ENCODE peak calls at places on chromosomes 12 and 14, in seven cellular contexts. C, N, D, R, A, E and T are unnamed samples. For H3K4me1, the result is how much of the 10 kb centered on the place peaks cover.

GRCh38 chr12:49621651-49622500 is 1.5 kb upstream of the PRPF40B start:
- DNase-seq in D (no peak), R (no peak), C (no peak), N (no peak), A (peak), E (no peak), T (no peak)

GRCh38 chr14:24240110-24240918 is 2.1 kb downstream of the TINF2 start:
- DNase-seq in R (peak), D (no peak), E (no peak), C (no peak), N (no peak), A (no peak), T (no peak)

GRCh38 chr14:79659995-79660975 is 551.0 kb downstream of the DIO2 start:
- DNase-seq in R (no peak), D (no peak), N (no peak), E (no peak), C (no peak), A (no peak), T (no peak)

GRCh38 chr12:126607157-126607556 is 1541.9 kb downstream of the AACS start:
- DNase-seq in C (no peak), R (no peak), D (no peak), E (no peak), A (no peak), N (no peak), T (no peak)

GRCh38 chr12:15880721-15881120 is 1.5 kb upstream of the STRAP start:
- DNase-seq in N (no peak), A (no peak), C (no peak), E (no peak), D (no peak), R (no peak), T (no peak)

GRCh38 chr14:77098470-77099353 is 654 bp downstream of the CIPC start:
- DNase-seq in N (no peak), C (peak), A (peak), R (peak), D (no peak), E (peak), T (peak)

GRCh38 chr12:57474430-57474829 is 5.2 kb downstream of the ARHGAP9 start:
- DNase-seq in N (no peak), A (no peak), C (no peak), D (no peak), E (no peak), R (no peak), T (no peak)

GRCh38 chr12:117816-118345 is 51.3 kb downstream of the IQSEC3 start:
- DNase-seq in A (no peak), N (no peak), D (no peak), R (no peak), C (no peak), E (no peak), T (no peak)

GRCh38 chr12:49548822-49549648 is 10.2 kb downstream of the KCNH3 start:
- DNase-seq in C (no peak), E (peak), R (no peak), D (no peak), N (no peak), A (no peak), T (peak)

GRCh38 chr12:93743999-93744689 is 67.0 kb downstream of the CRADD start:
- DNase-seq in R (no peak), D (no peak), E (no peak), A (no peak), C (no peak), N (no peak), T (no peak)

GRCh38 chr12:69330475-69331473 is 17.4 kb upstream of the LYZ start:
- DNase-seq in R (peak), E (peak), C (no peak), D (no peak), N (no peak), A (peak), T (peak)

GRCh38 chr12:46407360-46407759 is 34.8 kb upstream of the SLC38A2 start:
- DNase-seq in E (no peak), N (no peak), A (no peak), C (no peak), R (no peak), D (no peak), T (no peak)
- H3K4me1 ChIP-seq in E (under half), N (under half), A (under half), C (under half), R (under half), D (under half), T (under half)

DNA sequence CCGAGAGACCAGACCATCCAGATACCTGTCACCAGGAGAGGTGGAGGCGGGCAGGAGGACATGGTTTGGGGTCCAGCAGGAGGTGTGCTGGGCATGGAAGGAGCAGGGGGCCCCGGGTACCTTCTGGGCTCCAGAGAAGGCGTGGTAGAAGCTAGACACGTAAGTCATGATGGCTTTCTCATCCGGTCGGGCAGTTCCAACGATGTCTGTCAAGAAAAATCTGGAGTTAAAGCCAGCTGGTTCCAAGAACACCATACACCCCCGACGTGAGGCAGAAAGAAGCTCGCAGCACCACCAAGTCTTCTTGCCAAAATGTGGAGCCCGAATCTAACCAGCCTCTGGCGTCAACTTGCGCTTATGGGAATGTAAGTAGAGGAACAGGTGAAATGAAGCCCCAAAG is 76.7 kb downstream of the ACTN1 start:
- DNase-seq in E (no peak), D (no peak), N (no peak), A (no peak), R (no peak), C (no peak), T (no peak)
- H3K27ac ChIP-seq in E (no peak), D (no peak), N (no peak), A (no peak), R (peak), C (peak), T (no peak)

GRCh38 chr12:111759991-111760390 is 6.7 kb upstream of the ALDH2 start:
- DNase-seq in E (no peak), C (no peak), R (no peak), A (no peak), D (no peak), N (no peak), T (no peak)
- H3K4me1 ChIP-seq in E (under half), C (under half), R (under half), A (half or more), D (under half), N (under half), T (under half)

GRCh38 chr12:132176920-132177551 is 32.8 kb downstream of the NOC4L start:
- DNase-seq in A (no peak), R (no peak), C (no peak), E (no peak), N (no peak), D (no peak), T (no peak)

GRCh38 chr12:132178801-132179401 is 34.6 kb downstream of the NOC4L start:
- DNase-seq in D (no peak), R (no peak), A (no peak), C (no peak), N (no peak), E (peak), T (no peak)

GRCh38 chr12:132179431-132180362 is 35.4 kb downstream of the NOC4L start:
- DNase-seq in C (no peak), N (no peak), A (no peak), R (no peak), D (no peak), E (no peak), T (no peak)

GRCh38 chr12:132176358-132176919 is 32.2 kb downstream of the NOC4L start:
- DNase-seq in R (no peak), A (no peak), N (no peak), E (no peak), D (no peak), C (no peak), T (no peak)

DNA sequence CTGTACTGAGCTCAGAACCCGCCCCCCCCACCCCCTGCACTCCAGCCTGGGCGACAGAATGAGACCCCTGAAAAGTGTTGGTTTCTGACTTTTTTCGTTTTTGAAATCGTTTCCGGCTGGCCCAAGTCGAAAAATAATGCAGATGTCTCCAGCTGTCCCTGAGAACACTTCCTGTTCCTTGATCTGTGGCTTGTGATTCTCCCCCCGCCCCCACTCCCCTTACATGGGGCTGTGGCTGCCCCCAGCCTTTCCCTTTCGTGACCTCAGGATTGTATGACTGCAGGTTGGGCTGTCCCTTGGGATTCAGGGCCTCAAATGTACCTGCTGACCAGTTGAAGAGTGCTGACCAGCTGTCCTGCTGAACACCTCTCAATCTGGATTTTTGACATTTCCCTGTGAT is 34.1 kb downstream of the NOC4L start:
- DNase-seq in D (no peak), E (no peak), R (no peak), N (no peak), A (peak), C (no peak), T (no peak)
- H3K27ac ChIP-seq in D (no peak), E (no peak), R (no peak), N (no peak), A (no peak), C (no peak), T (no peak)

GRCh38 chr14:38143170-38143569 is 64.5 kb upstream of the SSTR1 start:
- DNase-seq in C (no peak), D (no peak), A (no peak), N (no peak), E (no peak), R (no peak), T (no peak)
- H3K4me1 ChIP-seq in C (under half), D (under half), A (under half), N (under half), E (under half), R (under half), T (under half)

DNA sequence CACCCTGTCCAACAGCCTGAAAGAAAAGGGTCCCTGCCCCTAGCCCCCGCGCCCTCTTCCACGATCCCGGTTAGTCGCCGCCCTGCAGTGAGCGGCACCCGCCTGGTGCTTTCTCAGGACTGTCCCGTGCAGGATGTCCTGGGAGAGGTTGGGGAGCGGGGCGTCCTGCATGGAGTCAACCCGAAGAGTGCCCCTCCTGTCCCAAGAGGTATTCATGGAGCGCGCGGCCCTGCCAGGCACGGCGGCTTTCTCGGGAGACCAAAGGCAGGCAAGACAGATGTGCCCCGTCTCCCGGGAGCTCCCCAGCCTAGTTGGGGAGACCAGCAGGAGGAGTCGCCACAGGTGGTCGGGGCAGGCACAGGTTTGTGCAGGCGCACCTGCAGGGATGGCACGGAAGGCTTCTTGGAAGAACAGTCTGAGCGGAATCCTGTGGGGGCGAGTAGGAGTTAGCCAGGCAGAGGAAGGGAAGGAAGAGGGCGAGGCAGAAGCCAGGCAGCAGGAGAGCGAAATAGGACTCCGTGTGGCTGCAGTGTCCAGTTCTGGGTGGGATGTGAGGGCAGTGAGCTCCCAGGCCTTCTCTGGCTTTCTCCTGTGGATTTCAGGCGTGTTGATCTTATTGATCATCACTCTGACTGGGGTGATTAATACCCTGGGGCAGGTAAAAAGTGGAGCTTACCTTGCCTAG is 723 bp downstream of the SIVA1 start:
- DNase-seq in C (no peak), R (no peak), D (no peak), N (no peak), E (peak), A (peak), T (no peak)
- H3K27ac ChIP-seq in C (peak), R (peak), D (peak), N (peak), E (peak), A (peak), T (peak)

GRCh38 chr12:53984901-53985357 is at the start of gene HOXC10:
- DNase-seq in C (peak), A (peak), R (peak), N (peak), D (peak), E (peak), T (peak)
- H3K4me1 ChIP-seq in C (under half), A (under half), R (under half), N (under half), D (under half), E (under half), T (under half)